ENCODE peak calls at places on chromosomes 2 and 18, in six cellular contexts. A is IMR-90, S is H9, J is H1, T is mesenchymal stem cell, K is trophoblast cell. W is an unnamed sample. For H3K79me1, the result is how much of the 10 kb centered on the place peaks cover.

GRCh38 chr2:217551229-217551909 is 451.4 kb downstream of the TNS1 start:
- DNase-seq in J (no peak), S (peak), A (peak), T (peak), K (peak), W (no peak)

GRCh38 chr2:58762176-58762781 is 521.2 kb upstream of the FANCL start:
- DNase-seq in S (peak), A (peak), T (peak), K (peak), J (peak), W (peak)

GRCh38 chr2:229888031-229888430 is 33.8 kb downstream of the TRIP12 start:
- DNase-seq in J (no peak), T (no peak), S (no peak), K (no peak), A (no peak), W (no peak)

GRCh38 chr2:176419591-176420071 is 150.4 kb downstream of the MTX2 start:
- DNase-seq in J (no peak), S (no peak), T (peak), K (peak), A (peak), W (no peak)

GRCh38 chr2:96869824-96870630 is at the start of gene SEMA4C:
- DNase-seq in T (peak), A (no peak), S (no peak), K (peak), J (peak), W (no peak)

GRCh38 chr2:231803739-231804138 is 17.5 kb downstream of the COPS7B start:
- DNase-seq in J (no peak), S (no peak), K (no peak), A (no peak), T (no peak), W (no peak)

GRCh38 chr2:160338891-160339290 is 138.8 kb upstream of the ITGB6 start:
- DNase-seq in S (no peak), K (no peak), A (peak), J (no peak), T (peak), W (no peak)

GRCh38 chr2:160324161-160324768 is 124.2 kb upstream of the ITGB6 start:
- DNase-seq in J (no peak), A (peak), T (peak), K (peak), S (no peak), W (no peak)

GRCh38 chr18:59085797-59086196 is 53.9 kb upstream of the SEC11C start:
- DNase-seq in S (no peak), K (no peak), J (no peak), T (peak), A (peak), W (no peak)

GRCh38 chr2:172280820-172281454 is 146.4 kb upstream of the ITGA6 start:
- DNase-seq in J (no peak), A (no peak), K (no peak), S (no peak), T (no peak), W (no peak)

GRCh38 chr2:62144689-62145477 is 51.0 kb upstream of the B3GNT2 start:
- DNase-seq in T (no peak), J (no peak), A (no peak), K (no peak), S (no peak), W (no peak)

GRCh38 chr2:216807861-216808272 is 52.0 kb downstream of the TNP1 start:
- DNase-seq in K (no peak), S (no peak), A (peak), J (no peak), T (peak), W (no peak)

DNA sequence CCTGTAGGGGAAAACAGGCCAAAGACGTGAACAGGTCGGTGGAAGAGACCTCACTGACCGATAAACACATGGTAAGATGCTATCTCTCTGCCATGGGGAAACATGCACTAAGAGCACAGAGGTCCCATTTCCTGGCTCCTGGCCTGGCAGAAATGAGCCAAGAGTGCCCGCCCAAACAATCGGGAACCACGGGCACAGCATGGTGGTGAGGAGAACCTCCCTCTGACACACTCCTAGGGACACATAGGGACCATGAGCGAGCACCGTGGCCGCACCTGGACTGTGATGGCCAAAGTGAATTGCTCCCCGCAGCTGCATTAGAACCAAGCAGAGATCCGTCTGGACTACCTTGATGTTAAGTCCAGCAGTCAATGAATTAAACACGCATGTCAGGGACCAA is 11.1 kb downstream of the HS6ST1 start:
- DNase-seq in J (no peak), S (no peak), T (no peak), A (no peak), K (no peak), W (no peak)
- H3K79me1 ChIP-seq in J (half or more), S (under half), T (under half), A (half or more), K (under half), W (under half)

DNA sequence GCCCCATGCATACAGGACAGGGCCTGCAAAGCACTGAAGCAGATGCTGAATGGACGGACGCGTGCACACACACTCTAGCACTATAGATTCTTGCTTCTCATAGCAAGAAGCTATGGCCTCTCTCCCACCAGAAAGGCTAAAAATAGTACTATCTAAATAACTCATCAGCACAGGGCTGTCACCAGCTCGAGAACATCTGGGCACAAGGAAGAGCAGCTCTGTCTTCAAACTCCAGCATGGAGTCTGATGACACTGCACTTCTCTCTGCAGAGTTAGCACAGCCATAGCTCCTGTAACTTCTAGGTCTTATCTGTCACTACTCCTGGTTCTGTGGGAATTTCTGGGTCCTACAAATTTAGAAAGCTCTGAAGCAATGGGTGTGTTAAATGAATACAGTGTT is 123.6 kb downstream of the MYO5B start:
- DNase-seq in A (no peak), J (no peak), T (no peak), S (no peak), K (no peak), W (no peak)
- H4K91ac ChIP-seq in A (no peak), J (no peak), T (no peak), S (no peak), K (no peak), W (no peak)

DNA sequence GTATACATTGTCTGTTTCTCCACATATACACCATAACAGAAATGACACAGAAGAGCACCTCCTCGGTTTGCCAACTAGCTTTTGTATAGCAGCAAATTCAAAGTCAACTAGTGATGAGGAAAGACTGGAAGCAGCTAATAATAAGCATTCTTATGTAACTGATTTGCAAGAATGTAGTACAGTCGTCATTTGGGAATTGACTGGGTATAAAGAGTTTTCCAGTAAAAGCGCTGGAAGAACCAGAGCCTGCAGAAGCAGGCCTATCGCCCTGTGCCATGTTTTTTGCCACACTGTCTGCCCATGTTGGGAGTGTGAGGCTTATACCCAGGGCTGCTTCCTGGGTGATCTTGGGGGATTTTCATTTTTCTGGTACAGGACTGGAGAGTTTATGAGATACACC is 310.6 kb downstream of the GBX2 start:
- DNase-seq in A (peak), K (no peak), S (no peak), J (no peak), T (no peak), W (no peak)
- H3K79me1 ChIP-seq in A (under half), K (under half), S (under half), J (under half), T (under half), W (under half)

DNA sequence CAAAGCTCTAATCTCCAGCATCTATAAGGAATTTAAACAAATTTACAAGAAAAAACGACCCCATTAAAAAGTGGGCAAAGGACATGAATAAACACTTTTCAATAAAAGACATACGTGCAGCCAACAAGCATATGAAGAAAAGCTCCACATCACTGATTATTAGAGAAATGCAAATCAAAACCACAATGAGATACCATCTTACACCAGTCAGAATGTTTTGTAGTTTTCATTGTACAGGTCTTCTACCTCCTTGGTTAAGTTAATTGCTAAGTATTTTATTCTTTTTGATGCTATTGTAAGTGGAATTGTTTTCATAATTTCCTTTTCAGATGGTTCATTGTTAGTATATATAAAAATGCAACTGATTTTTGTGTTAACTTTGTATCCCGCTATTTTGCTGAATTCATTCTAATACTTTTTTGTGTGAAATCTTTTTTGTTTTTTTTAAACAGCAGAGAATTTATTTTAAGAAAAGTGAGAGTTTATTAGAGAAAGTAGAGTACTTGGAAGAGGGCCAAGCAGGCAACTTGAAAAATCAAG is 40.7 kb downstream of the SLC39A10 start:
- DNase-seq in K (no peak), S (no peak), A (no peak), J (no peak), T (no peak), W (no peak)
- H4K91ac ChIP-seq in K (no peak), S (no peak), A (no peak), J (no peak), T (no peak), W (no peak)

GRCh38 chr2:235006461-235006860 is 54.6 kb downstream of the SH3BP4 start:
- DNase-seq in J (no peak), K (no peak), T (no peak), S (no peak), A (no peak), W (no peak)

GRCh38 chr2:235006986-235007385 is 55.2 kb downstream of the SH3BP4 start:
- DNase-seq in A (no peak), S (no peak), K (no peak), T (no peak), J (no peak), W (no peak)

GRCh38 chr2:235005023-235005422 is 53.2 kb downstream of the SH3BP4 start:
- DNase-seq in J (no peak), S (no peak), T (no peak), K (no peak), A (no peak), W (no peak)

GRCh38 chr2:235004289-235004903 is 52.6 kb downstream of the SH3BP4 start:
- DNase-seq in J (no peak), T (no peak), A (no peak), K (no peak), S (no peak), W (no peak)

DNA sequence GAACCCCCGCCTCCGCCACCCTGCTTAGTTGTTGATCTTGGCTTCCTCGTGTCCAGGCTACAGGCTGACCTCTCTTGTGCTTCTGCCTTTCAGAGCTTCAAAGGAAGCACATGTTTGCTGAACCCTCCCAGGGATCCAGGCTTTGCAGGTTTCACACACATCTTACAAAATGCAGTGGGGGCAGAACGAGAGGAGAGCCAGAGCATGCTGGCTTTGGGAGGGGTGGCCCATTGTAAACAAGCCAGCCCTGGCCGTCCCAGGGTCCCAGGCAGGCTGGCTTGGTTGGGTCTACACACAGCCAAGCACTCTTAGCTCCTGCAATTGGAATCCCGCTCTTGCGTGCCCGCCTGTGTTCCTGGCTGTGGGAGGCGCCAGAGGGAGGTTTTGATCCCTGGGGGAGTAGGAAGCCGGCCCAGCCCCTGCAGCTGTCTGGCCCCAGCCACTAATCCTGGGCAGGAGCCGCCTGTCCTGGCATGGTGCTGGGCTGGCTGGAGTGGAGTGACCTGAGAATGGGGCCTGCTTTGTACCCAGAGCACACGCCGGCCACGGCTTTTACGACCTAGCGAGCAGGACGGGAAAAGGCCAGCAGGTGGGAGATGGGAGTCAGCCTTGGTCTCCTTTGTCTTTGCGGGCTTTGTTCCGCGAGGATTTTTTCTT is 53.9 kb downstream of the SH3BP4 start:
- DNase-seq in K (no peak), J (peak), S (peak), A (no peak), T (peak), W (peak)
- H3K79me1 ChIP-seq in K (under half), J (under half), S (under half), A (half or more), T (under half), W (under half)

GRCh38 chr18:24470022-24470618 is 9.7 kb downstream of the HRH4 start:
- DNase-seq in K (no peak), A (no peak), S (no peak), T (no peak), J (no peak), W (no peak)
- H4K91ac ChIP-seq in K (no peak), A (no peak), S (no peak), T (no peak), J (no peak), W (no peak)

GRCh38 chr2:98503481-98504096 is 58.9 kb downstream of the INPP4A start:
- DNase-seq in S (no peak), T (no peak), A (peak), K (peak), J (no peak), W (no peak)

GRCh38 chr2:98504386-98505109 is 59.9 kb downstream of the INPP4A start:
- DNase-seq in S (no peak), J (no peak), K (no peak), T (no peak), A (no peak), W (no peak)

GRCh38 chr2:98507461-98507860 is 62.8 kb downstream of the INPP4A start:
- DNase-seq in A (no peak), T (no peak), K (no peak), J (no peak), S (no peak), W (no peak)

GRCh38 chr2:98505991-98506664 is 61.5 kb downstream of the INPP4A start:
- DNase-seq in A (no peak), T (no peak), J (no peak), K (no peak), S (no peak), W (no peak)

GRCh38 chr2:98505311-98505808 is 60.7 kb downstream of the INPP4A start:
- DNase-seq in A (no peak), K (peak), S (no peak), T (peak), J (no peak), W (no peak)
- H3K79me1 ChIP-seq in A (half or more), K (under half), S (under half), T (under half), J (under half), W (under half)